ENCODE peak calls at places on chromosomes 7 and 10, in seven cellular contexts. K is left lung, D is tibial artery, F is PC-9, V is caudate nucleus, N is substantia nigra, G is neural progenitor cell. S is an unnamed sample.

GRCh38 chr10:1509003-1509402 is 228.3 kb downstream of the ADARB2 start:
- DNase-seq in G (no peak), N (no peak), D (no peak), K (no peak), F (no peak), V (no peak), S (no peak)

GRCh38 chr10:10613654-10614244 is 403.9 kb upstream of the CELF2 start:
- DNase-seq in K (no peak), N (no peak), G (no peak), F (no peak), D (no peak), V (no peak), S (no peak)

GRCh38 chr7:26345837-26346236 is 54.2 kb downstream of the SNX10 start:
- DNase-seq in G (no peak), D (no peak), F (no peak), N (no peak), K (no peak), V (no peak), S (no peak)

GRCh38 chr7:95910341-95910740 is 138.0 kb downstream of the DYNC1I1 start:
- DNase-seq in G (no peak), N (no peak), F (no peak), D (no peak), V (no peak), K (no peak), S (no peak)

GRCh38 chr10:77179015-77179695 is 458.5 kb downstream of the KCNMA1 start:
- DNase-seq in G (peak), F (peak), D (peak), K (peak), V (no peak), N (no peak), S (no peak)

GRCh38 chr10:38157270-38157685 is 63.1 kb downstream of the ZNF37A start:
- DNase-seq in K (no peak), N (no peak), G (no peak), D (no peak), V (no peak), F (no peak), S (no peak)

GRCh38 chr7:18843979-18844378 is 273.5 kb downstream of the TWIST1 start:
- DNase-seq in F (no peak), V (no peak), D (no peak), N (no peak), G (no peak), K (no peak), S (no peak)

GRCh38 chr7:45984386-45985295 is 63.6 kb upstream of the IGFBP3 start:
- DNase-seq in F (no peak), V (no peak), D (no peak), K (no peak), G (no peak), N (no peak), S (no peak)

GRCh38 chr10:108358912-108359311 is 1194.4 kb upstream of the SORCS1 start:
- DNase-seq in N (no peak), V (peak), G (no peak), D (no peak), K (no peak), F (peak), S (peak)

GRCh38 chr7:82275342-82275741 is 168.2 kb downstream of the CACNA2D1 start:
- DNase-seq in D (no peak), V (no peak), K (no peak), G (no peak), F (no peak), N (no peak), S (no peak)

GRCh38 chr7:130853503-130854279 is 119.7 kb upstream of the KLF14 start:
- DNase-seq in N (no peak), V (no peak), K (no peak), G (no peak), F (peak), D (no peak), S (peak)
- H3K27ac ChIP-seq in N (no peak), V (no peak), K (no peak), G (no peak), F (peak), D (no peak), S (peak)

GRCh38 chr10:119026301-119027110 is 3.0 kb upstream of the NANOS1 start:
- DNase-seq in V (no peak), N (no peak), D (no peak), G (no peak), F (no peak), K (no peak), S (no peak)
- H3K27ac ChIP-seq in V (no peak), N (no peak), D (peak), G (no peak), F (peak), K (no peak), S (no peak)

GRCh38 chr10:75287697-75288096 is 51.9 kb upstream of the COMTD1 start:
- DNase-seq in N (no peak), D (no peak), G (no peak), V (no peak), K (no peak), F (no peak), S (no peak)

GRCh38 chr10:75284097-75284485 is 48.3 kb upstream of the COMTD1 start:
- DNase-seq in D (no peak), F (no peak), V (no peak), G (no peak), K (no peak), N (no peak), S (no peak)

GRCh38 chr10:75288140-75288711 is 52.5 kb upstream of the COMTD1 start:
- DNase-seq in K (no peak), G (no peak), D (no peak), V (no peak), F (no peak), N (no peak), S (no peak)

GRCh38 chr10:75283150-75284096 is 47.7 kb upstream of the COMTD1 start:
- DNase-seq in V (no peak), K (no peak), D (no peak), N (no peak), G (peak), F (no peak), S (no peak)

DNA sequence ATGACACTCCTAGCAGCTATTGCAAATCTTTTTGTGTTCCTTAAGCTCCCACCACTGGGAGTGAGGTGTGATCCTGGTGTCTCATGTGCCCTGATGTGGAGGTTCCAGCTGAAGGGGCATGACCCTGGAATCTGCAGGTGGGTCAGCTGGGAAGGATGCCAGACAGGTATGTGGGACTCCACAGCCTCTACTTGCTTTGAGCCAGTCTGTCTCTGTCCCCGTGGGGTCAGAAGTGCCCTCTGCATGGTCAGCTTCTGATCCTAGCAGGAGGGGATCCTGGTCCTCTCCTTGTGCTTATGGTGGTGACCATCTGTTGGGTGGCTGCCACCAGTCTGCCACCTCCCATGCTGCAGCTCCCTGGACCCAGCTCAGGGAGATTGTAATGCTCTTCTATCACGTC is 51.1 kb upstream of the COMTD1 start:
- DNase-seq in K (no peak), N (no peak), F (no peak), D (no peak), G (no peak), V (no peak), S (no peak)
- H3K27ac ChIP-seq in K (no peak), N (no peak), F (no peak), D (no peak), G (no peak), V (no peak), S (no peak)

GRCh38 chr7:102098986-102099385 is 187.7 kb upstream of the SH2B2 start:
- DNase-seq in N (no peak), V (no peak), K (no peak), D (no peak), G (no peak), F (no peak), S (no peak)
- H3K27ac ChIP-seq in N (no peak), V (no peak), K (no peak), D (no peak), G (no peak), F (no peak), S (no peak)

GRCh38 chr10:63553031-63553430 is 31.8 kb downstream of the REEP3 start:
- DNase-seq in F (peak), K (no peak), G (no peak), V (no peak), D (no peak), N (no peak), S (peak)

GRCh38 chr10:63554666-63555065 is 33.5 kb downstream of the REEP3 start:
- DNase-seq in F (peak), N (no peak), G (no peak), K (peak), V (no peak), D (no peak), S (peak)

GRCh38 chr10:63549810-63550209 is 28.6 kb downstream of the REEP3 start:
- DNase-seq in N (no peak), V (no peak), K (no peak), D (no peak), F (no peak), G (no peak), S (no peak)

GRCh38 chr10:63555330-63555729 is 34.1 kb downstream of the REEP3 start:
- DNase-seq in D (no peak), N (no peak), V (no peak), G (no peak), K (no peak), F (no peak), S (no peak)

DNA sequence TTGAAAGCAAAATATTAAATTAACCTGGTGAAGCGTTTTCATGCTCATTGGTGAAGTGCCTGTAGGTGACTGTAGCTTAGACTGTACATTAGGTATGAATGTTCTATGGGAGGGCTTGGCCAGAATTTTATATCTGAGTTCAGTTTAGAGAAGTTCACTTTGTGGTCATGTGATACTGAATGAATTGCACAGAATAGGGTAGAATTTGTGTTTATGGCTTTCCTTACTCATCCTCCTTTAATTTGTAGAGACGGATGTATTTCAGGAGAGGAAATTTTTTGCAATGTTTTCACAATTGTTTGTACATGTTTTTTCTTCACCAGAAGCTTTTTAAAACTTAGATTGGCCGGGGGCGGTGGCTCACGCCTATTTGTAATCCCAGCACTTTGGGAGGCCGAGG is 32.3 kb downstream of the REEP3 start:
- DNase-seq in F (no peak), V (no peak), G (no peak), K (no peak), D (no peak), N (no peak), S (peak)
- H3K27ac ChIP-seq in F (peak), V (no peak), G (no peak), K (peak), D (peak), N (no peak), S (peak)

GRCh38 chr10:120612756-120613155 is 155.7 kb downstream of the PLPP4 start:
- DNase-seq in G (no peak), N (no peak), D (no peak), V (no peak), F (no peak), K (no peak), S (no peak)

GRCh38 chr10:120606051-120606764 is 149.2 kb downstream of the PLPP4 start:
- DNase-seq in F (no peak), N (no peak), K (no peak), D (no peak), G (no peak), V (no peak), S (no peak)

GRCh38 chr10:120607016-120607709 is 150.1 kb downstream of the PLPP4 start:
- DNase-seq in G (no peak), F (no peak), V (no peak), N (no peak), D (no peak), K (no peak), S (peak)

GRCh38 chr10:120613180-120613579 is 156.2 kb downstream of the PLPP4 start:
- DNase-seq in G (no peak), K (no peak), V (no peak), F (no peak), N (no peak), D (no peak), S (no peak)

DNA sequence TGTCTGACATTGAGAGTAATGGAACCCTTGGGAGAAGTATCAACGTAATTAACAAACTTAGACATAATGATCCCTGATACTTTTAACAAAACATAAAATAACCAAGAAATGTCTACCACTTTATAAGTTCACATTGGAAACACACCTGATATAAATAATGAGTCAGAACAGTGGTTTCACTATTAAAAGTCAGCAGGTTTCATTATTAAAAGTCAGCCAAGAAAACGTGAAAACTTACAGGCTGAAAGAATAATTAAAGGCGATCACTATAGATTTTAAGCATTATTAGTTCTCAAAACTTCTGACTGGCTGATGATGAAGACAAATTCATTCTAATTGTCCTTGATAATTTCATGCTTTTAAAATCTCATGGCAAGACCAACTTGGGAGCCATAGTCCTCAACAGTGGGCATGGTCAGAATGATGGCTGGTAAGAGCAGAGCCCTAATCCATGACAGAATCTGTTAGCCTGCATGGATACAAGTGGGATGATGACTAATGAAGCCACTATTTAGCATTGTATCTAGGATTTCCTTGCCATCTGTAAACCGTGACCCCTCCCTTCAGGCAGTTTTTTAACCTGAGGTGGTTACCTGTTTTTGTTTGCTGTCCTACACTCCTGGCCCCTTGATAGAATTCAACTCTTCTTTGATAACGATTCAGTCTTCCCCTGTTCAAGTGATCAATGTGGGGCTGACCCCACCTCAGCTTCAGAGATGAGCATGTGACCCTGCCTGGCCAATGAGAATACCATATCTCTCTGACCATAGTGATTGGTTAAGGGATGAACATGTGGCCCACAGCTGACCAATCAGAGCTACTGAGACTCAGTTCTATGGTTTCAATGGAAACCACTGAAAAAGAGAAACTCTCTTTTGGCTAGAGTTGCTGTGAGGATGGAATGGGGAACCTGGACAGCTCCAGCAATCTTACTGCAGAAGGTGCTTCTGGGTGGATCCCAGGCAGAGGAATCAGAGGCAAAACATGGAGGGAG is 151.0 kb downstream of the PLPP4 start:
- DNase-seq in V (no peak), D (no peak), G (no peak), K (no peak), F (no peak), N (no peak), S (no peak)
- H3K27ac ChIP-seq in V (no peak), D (no peak), G (no peak), K (no peak), F (no peak), N (no peak), S (no peak)

DNA sequence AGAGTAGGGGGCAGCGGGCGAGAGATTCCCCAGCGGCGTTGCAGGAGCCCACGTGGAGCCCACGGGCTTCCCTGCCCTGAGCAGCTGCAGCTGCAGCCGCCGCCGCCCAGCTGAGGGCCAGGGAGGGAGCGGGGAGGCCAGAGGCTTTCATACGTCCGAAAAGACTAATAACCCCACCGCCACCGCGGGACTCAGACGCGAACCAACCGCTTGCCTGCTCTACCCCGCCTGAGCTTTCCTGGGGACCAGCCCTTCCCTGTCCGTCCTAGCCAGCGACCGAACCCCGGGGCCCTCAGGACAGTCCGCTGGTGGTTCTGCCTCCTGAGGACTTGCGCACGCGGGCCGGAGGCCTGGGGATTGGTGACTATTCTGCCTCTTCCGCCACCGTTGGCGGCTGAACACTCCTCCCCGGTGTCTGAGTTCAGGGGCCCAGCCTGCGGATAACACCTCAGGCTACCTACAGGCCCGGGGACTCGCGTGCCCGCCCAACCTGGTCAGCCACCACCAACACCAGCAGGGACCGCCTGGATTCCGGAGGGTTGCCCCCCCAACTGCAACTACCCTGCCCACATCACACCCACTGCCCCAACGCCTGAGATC is 18.4 kb downstream of the IFT22 start:
- DNase-seq in G (peak), F (no peak), N (no peak), D (no peak), K (no peak), V (no peak), S (no peak)
- H3K27ac ChIP-seq in G (no peak), F (no peak), N (no peak), D (no peak), K (no peak), V (no peak), S (no peak)

S was measured in epithelial cell of prostate.